ENCODE peak calls at places on chromosome 11, in eight cellular contexts. One of them, this sample, is unnamed.

GRCh38 chr11:19642759-19643158 is 69.9 kb upstream of the NAV2 start:
- DNase-seq in Peyer's patch: no peak
- DNase-seq in anterior cingulate cortex: no peak
- DNase-seq in uterus: no peak
- DNase-seq in CD4-positive, alpha-beta T cell: no peak
- DNase-seq in astrocyte of the hippocampus: no peak
- DNase-seq in T-helper 9 cell: no peak
- DNase-seq in activated naive CD8-positive, alpha-beta T cell treated with anti-CD3 and anti-CD28 coated beads, Interleukin-2, amount 10 ng/mL, durations not matched to agents 7 days and 5 days: no peak
- DNase-seq in this sample: no peak

GRCh38 chr11:47325271-47326041 is 27.0 kb downstream of the MYBPC3 start:
- DNase-seq in Peyer's patch: no peak
- DNase-seq in anterior cingulate cortex: no peak
- DNase-seq in uterus: no peak
- DNase-seq in CD4-positive, alpha-beta T cell: no peak
- DNase-seq in astrocyte of the hippocampus: peak
- DNase-seq in T-helper 9 cell: no peak
- DNase-seq in activated naive CD8-positive, alpha-beta T cell treated with anti-CD3 and anti-CD28 coated beads, Interleukin-2, amount 10 ng/mL, durations not matched to agents 7 days and 5 days: no peak
- DNase-seq in this sample: no peak

GRCh38 chr11:121352301-121352891 is 59.8 kb downstream of the SC5D start:
- DNase-seq in Peyer's patch: no peak
- DNase-seq in anterior cingulate cortex: no peak
- DNase-seq in uterus: peak
- DNase-seq in CD4-positive, alpha-beta T cell: no peak
- DNase-seq in astrocyte of the hippocampus: no peak
- DNase-seq in T-helper 9 cell: no peak
- DNase-seq in activated naive CD8-positive, alpha-beta T cell treated with anti-CD3 and anti-CD28 coated beads, Interleukin-2, amount 10 ng/mL, durations not matched to agents 7 days and 5 days: no peak
- DNase-seq in this sample: no peak

GRCh38 chr11:70871881-70872280 is 380.5 kb downstream of the SHANK2 start:
- DNase-seq in Peyer's patch: no peak
- DNase-seq in anterior cingulate cortex: no peak
- DNase-seq in uterus: no peak
- DNase-seq in CD4-positive, alpha-beta T cell: no peak
- DNase-seq in astrocyte of the hippocampus: peak
- DNase-seq in T-helper 9 cell: no peak
- DNase-seq in activated naive CD8-positive, alpha-beta T cell treated with anti-CD3 and anti-CD28 coated beads, Interleukin-2, amount 10 ng/mL, durations not matched to agents 7 days and 5 days: no peak
- DNase-seq in this sample: no peak

GRCh38 chr11:76752321-76753175 is 30.6 kb upstream of the TSKU start:
- DNase-seq in Peyer's patch: no peak
- DNase-seq in anterior cingulate cortex: no peak
- DNase-seq in uterus: peak
- DNase-seq in CD4-positive, alpha-beta T cell: no peak
- DNase-seq in astrocyte of the hippocampus: peak
- DNase-seq in T-helper 9 cell: no peak
- DNase-seq in activated naive CD8-positive, alpha-beta T cell treated with anti-CD3 and anti-CD28 coated beads, Interleukin-2, amount 10 ng/mL, durations not matched to agents 7 days and 5 days: no peak
- DNase-seq in this sample: peak

GRCh38 chr11:24575392-24575791 is 78.5 kb downstream of the LUZP2 start:
- DNase-seq in Peyer's patch: no peak
- DNase-seq in anterior cingulate cortex: no peak
- DNase-seq in uterus: no peak
- DNase-seq in CD4-positive, alpha-beta T cell: no peak
- DNase-seq in astrocyte of the hippocampus: peak
- DNase-seq in T-helper 9 cell: no peak
- DNase-seq in activated naive CD8-positive, alpha-beta T cell treated with anti-CD3 and anti-CD28 coated beads, Interleukin-2, amount 10 ng/mL, durations not matched to agents 7 days and 5 days: no peak
- DNase-seq in this sample: peak

GRCh38 chr11:26087095-26087935 is 244.6 kb upstream of the ANO3 start:
- DNase-seq in Peyer's patch: peak
- DNase-seq in anterior cingulate cortex: no peak
- DNase-seq in uterus: no peak
- DNase-seq in CD4-positive, alpha-beta T cell: no peak
- DNase-seq in astrocyte of the hippocampus: no peak
- DNase-seq in T-helper 9 cell: no peak
- DNase-seq in activated naive CD8-positive, alpha-beta T cell treated with anti-CD3 and anti-CD28 coated beads, Interleukin-2, amount 10 ng/mL, durations not matched to agents 7 days and 5 days: no peak
- DNase-seq in this sample: no peak

GRCh38 chr11:26944866-26945664 is 48.8 kb upstream of the FIBIN start:
- DNase-seq in Peyer's patch: no peak
- DNase-seq in anterior cingulate cortex: no peak
- DNase-seq in uterus: no peak
- DNase-seq in CD4-positive, alpha-beta T cell: no peak
- DNase-seq in astrocyte of the hippocampus: no peak
- DNase-seq in T-helper 9 cell: no peak
- DNase-seq in activated naive CD8-positive, alpha-beta T cell treated with anti-CD3 and anti-CD28 coated beads, Interleukin-2, amount 10 ng/mL, durations not matched to agents 7 days and 5 days: no peak
- DNase-seq in this sample: peak

GRCh38 chr11:1623716-1624115 is 1.8 kb upstream of the KRTAP5-4 start:
- DNase-seq in Peyer's patch: no peak
- DNase-seq in anterior cingulate cortex: no peak
- DNase-seq in uterus: no peak
- DNase-seq in CD4-positive, alpha-beta T cell: no peak
- DNase-seq in astrocyte of the hippocampus: no peak
- DNase-seq in T-helper 9 cell: no peak
- DNase-seq in activated naive CD8-positive, alpha-beta T cell treated with anti-CD3 and anti-CD28 coated beads, Interleukin-2, amount 10 ng/mL, durations not matched to agents 7 days and 5 days: no peak
- DNase-seq in this sample: no peak